ENCODE peak calls at places on chromosomes 5 and 9, in four cellular contexts. L is HepG2, J is SK-N-SH, V is K562. W is an unnamed sample.

GRCh38 chr5:57501414-57502321 is 19.1 kb upstream of the ACTBL2 start:
- DNase-seq in L (no peak), J (peak; percentile 16), V (no peak), W (no peak)

GRCh38 chr9:23686257-23686656 is 139.8 kb downstream of the ELAVL2 start:
- DNase-seq in L (no peak), J (no peak), V (no peak), W (no peak)

GRCh38 chr5:93088566-93088965 is 492.5 kb downstream of the NR2F1-AS1 start:
- DNase-seq in L (no peak), J (no peak), V (no peak), W (no peak)

GRCh38 chr5:168468836-168469235 is 17.4 kb upstream of the RARS1 start:
- DNase-seq in L (no peak), J (no peak), V (no peak), W (no peak)

GRCh38 chr5:137260820-137261541 is 238.1 kb downstream of the SPOCK1 start:
- DNase-seq in L (no peak), J (no peak), V (no peak), W (no peak)

GRCh38 chr5:154397652-154398406 is 48.0 kb upstream of the SAP30L start:
- DNase-seq in L (no peak), J (peak; percentile 79), V (no peak), W (no peak)

GRCh38 chr5:83608122-83608521 is 112.5 kb downstream of the HAPLN1 start:
- DNase-seq in L (peak; percentile 15), J (peak; percentile 54), V (peak; percentile 30), W (peak; percentile 63)

GRCh38 chr9:70043285-70043684 is 363 bp upstream of the MAMDC2 start:
- DNase-seq in L (no peak), J (no peak), V (no peak), W (peak; percentile 50)

GRCh38 chr5:178304761-178305645 is 72.4 kb upstream of the PHYKPL start:
- DNase-seq in L (no peak), J (no peak), V (no peak), W (peak; percentile 7)

GRCh38 chr5:157186309-157187045 is 5.8 kb downstream of the ITK start:
- DNase-seq in L (no peak), J (no peak), V (no peak), W (no peak)

GRCh38 chr9:93288341-93288740 is 104.4 kb downstream of the WNK2 start:
- DNase-seq in L (peak; percentile 33), J (peak; percentile 17), V (no peak), W (no peak)

GRCh38 chr5:121408778-121409177 is 442.9 kb upstream of the FTMT start:
- DNase-seq in L (no peak), J (no peak), V (no peak), W (no peak)

GRCh38 chr5:176360894-176361436 is 599 bp downstream of the KIAA1191 start:
- DNase-seq in L (no peak), J (no peak), V (no peak), W (no peak)

GRCh38 chr5:144028058-144028457 is 142.4 kb downstream of the YIPF5 start:
- DNase-seq in L (no peak), J (no peak), V (no peak), W (no peak)

GRCh38 chr5:139745121-139745799 is 50.3 kb upstream of the PSD2 start:
- DNase-seq in L (no peak), J (no peak), V (peak; percentile 75), W (peak; percentile 60)

GRCh38 chr5:14101922-14102321 is 41.2 kb upstream of the TRIO start:
- DNase-seq in L (no peak), J (no peak), V (no peak), W (peak; percentile 46)

GRCh38 chr9:137150485-137151060 is 11.6 kb downstream of the GRIN1 start:
- DNase-seq in L (peak; percentile 84), J (no peak), V (no peak), W (peak; percentile 80)

GRCh38 chr9:115740986-115741385 is 412.6 kb upstream of the PAPPA start:
- DNase-seq in L (no peak), J (no peak), V (no peak), W (no peak)

GRCh38 chr9:95757026-95757425 is 118.5 kb upstream of the ERCC6L2 start:
- DNase-seq in L (no peak), J (no peak), V (no peak), W (no peak)

GRCh38 chr9:114805670-114806551 is at the start of gene TNFSF15:
- DNase-seq in L (peak; percentile 49), J (no peak), V (no peak), W (peak; percentile 49)

GRCh38 chr9:445033-445432 is 230.4 kb downstream of the DOCK8 start:
- DNase-seq in L (no peak), J (no peak), V (no peak), W (no peak)

DNA sequence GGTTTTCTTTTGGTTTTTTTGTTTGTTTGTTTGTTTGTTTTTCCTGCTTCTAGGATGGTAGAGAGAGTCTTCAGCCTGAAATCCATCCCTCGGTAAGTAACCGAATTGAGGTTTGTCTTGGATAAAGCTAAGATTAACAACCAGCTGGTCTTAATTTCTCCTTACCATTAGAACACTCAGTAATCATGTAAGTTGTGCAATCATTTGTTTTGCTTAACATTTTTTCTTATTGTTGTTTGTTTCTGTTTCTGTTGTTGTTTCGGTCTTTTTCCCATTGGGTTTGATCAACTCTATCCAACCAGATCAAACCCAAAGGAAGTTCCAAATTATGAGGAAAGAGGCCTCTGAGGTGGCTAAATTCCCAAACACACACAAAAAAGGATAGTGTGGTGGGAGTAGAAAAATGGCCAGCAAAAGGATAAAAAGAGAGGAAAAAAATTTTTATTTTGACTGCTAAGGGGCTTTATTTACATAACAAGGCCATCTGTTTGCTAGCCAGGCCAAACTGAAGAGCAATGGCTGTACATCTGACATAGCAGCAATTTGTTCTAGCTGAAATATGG is 49.6 kb upstream of the ANKRD31 start:
- DNase-seq in L (no peak), J (no peak), V (no peak), W (no peak)
- TF ChIP-seq FOXJ3 in L (no peak), J (no peak), V (no peak), W (no peak)

GRCh38 chr9:86082870-86083269 is 16.5 kb downstream of the GOLM1 start:
- DNase-seq in L (no peak), J (no peak), V (no peak), W (no peak)
- TF ChIP-seq FOXJ3 in L (no peak), J (no peak), V (no peak), W (no peak)

GRCh38 chr9:33381231-33381791 is 21.1 kb downstream of the AQP7 start:
- DNase-seq in L (peak; percentile 57), J (no peak), V (peak; percentile 37), W (peak; percentile 87)
- TF ChIP-seq FOXJ3 in L (no peak), J (no peak), V (no peak), W (no peak)

GRCh38 chr5:59356813-59357381 is 536.6 kb downstream of the PDE4D start:
- DNase-seq in L (no peak), J (no peak), V (no peak), W (peak; percentile 47)
- TF ChIP-seq FOXJ3 in L (no peak), J (no peak), V (no peak), W (no peak)

W was measured in WTC11.